ENCODE peak calls at places on chromosomes 6 and 20, in eight cellular contexts. P, H, C, U, E, K, G and A are unnamed samples.

GRCh38 chr6:151441390-151442166 is 10.3 kb downstream of the RMND1 start:
- DNase-seq in P (no peak), H (no peak), C (no peak), U (no peak), E (no peak), K (no peak), G (no peak), A (no peak)

GRCh38 chr6:68876792-68877493 is 241.9 kb downstream of the ADGRB3 start:
- DNase-seq in P (peak; percentile 4), H (peak; percentile 34), C (no peak), U (no peak), E (peak; percentile 1), K (no peak), G (no peak), A (no peak)

GRCh38 chr6:116400376-116400775 is 29.6 kb downstream of the DSE start:
- DNase-seq in P (no peak), H (no peak), C (no peak), U (no peak), E (no peak), K (no peak), G (no peak), A (no peak)

GRCh38 chr6:145816392-145816791 is 1.8 kb upstream of the FBXO30 start:
- DNase-seq in P (no peak), H (peak; percentile 60), C (no peak), U (no peak), E (no peak), K (no peak), G (no peak), A (no peak)

GRCh38 chr6:3393796-3394195 is 63.1 kb downstream of the SLC22A23 start:
- DNase-seq in P (no peak), H (no peak), C (no peak), U (no peak), E (no peak), K (no peak), G (no peak), A (no peak)

GRCh38 chr6:23659125-23659524 is 466.9 kb upstream of the NRSN1 start:
- DNase-seq in P (no peak), H (no peak), C (no peak), U (peak; percentile 66), E (no peak), K (peak; percentile 43), G (no peak), A (peak; percentile 48)

GRCh38 chr6:127299522-127300240 is 33.0 kb downstream of the RNF146 start:
- DNase-seq in P (no peak), H (no peak), C (no peak), U (no peak), E (no peak), K (no peak), G (no peak), A (no peak)

GRCh38 chr6:125377621-125378020 is 75.9 kb upstream of the HDDC2 start:
- DNase-seq in P (no peak), H (no peak), C (no peak), U (no peak), E (peak; percentile 27), K (no peak), G (no peak), A (no peak)

GRCh38 chr6:125945378-125946141 is 11.0 kb upstream of the HINT3 start:
- DNase-seq in P (no peak), H (no peak), C (no peak), U (no peak), E (peak; percentile 57), K (no peak), G (no peak), A (no peak)

GRCh38 chr6:31161216-31162126 is 3.1 kb downstream of the TCF19 start:
- DNase-seq in P (no peak), H (no peak), C (no peak), U (no peak), E (no peak), K (no peak), G (no peak), A (no peak)

GRCh38 chr6:24524801-24525200 is 30.0 kb downstream of the ALDH5A1 start:
- DNase-seq in P (peak; percentile 25), H (peak; percentile 81), C (no peak), U (no peak), E (peak; percentile 24), K (peak; percentile 37), G (no peak), A (peak; percentile 19)

GRCh38 chr6:13272131-13273046 is 55.9 kb downstream of the TBC1D7 start:
- DNase-seq in P (no peak), H (peak; percentile 84), C (peak; percentile 40), U (no peak), E (no peak), K (no peak), G (no peak), A (no peak)

GRCh38 chr20:13274311-13274965 is 53.4 kb downstream of the ISM1 start:
- DNase-seq in P (no peak), H (no peak), C (no peak), U (peak; percentile 45), E (no peak), K (peak; percentile 85), G (no peak), A (peak; percentile 68)